ENCODE peak calls at places on chromosomes 1 and 21, in eight cellular contexts. One of them, this sample, is unnamed.

GRCh38 chr21:39004776-39005605 is 178.3 kb downstream of the PSMG1 start:
- DNase-seq in heart right ventricle: peak
- DNase-seq in mammary epithelial cell: no peak
- DNase-seq in right lobe of liver: peak
- DNase-seq in hepatocyte: peak
- DNase-seq in ovary: peak
- DNase-seq in astrocyte: peak
- DNase-seq in neural progenitor cell: no peak
- DNase-seq in this sample: no peak

GRCh38 chr1:79497193-79497773 is 490.8 kb upstream of the ADGRL4 start:
- DNase-seq in ovary: no peak
- DNase-seq in mammary epithelial cell: peak
- DNase-seq in heart right ventricle: no peak
- DNase-seq in hepatocyte: peak
- DNase-seq in astrocyte: peak
- DNase-seq in neural progenitor cell: peak
- DNase-seq in right lobe of liver: no peak
- DNase-seq in this sample: no peak

GRCh38 chr1:51385776-51386175 is 55.4 kb upstream of the TTC39A start:
- DNase-seq in ovary: no peak
- DNase-seq in right lobe of liver: no peak
- DNase-seq in mammary epithelial cell: no peak
- DNase-seq in neural progenitor cell: no peak
- DNase-seq in heart right ventricle: no peak
- DNase-seq in astrocyte: no peak
- DNase-seq in hepatocyte: no peak
- DNase-seq in this sample: no peak

GRCh38 chr1:152426731-152427130 is 12.7 kb upstream of the CRNN start:
- DNase-seq in mammary epithelial cell: peak
- DNase-seq in heart right ventricle: no peak
- DNase-seq in ovary: no peak
- DNase-seq in hepatocyte: no peak
- DNase-seq in astrocyte: no peak
- DNase-seq in right lobe of liver: no peak
- DNase-seq in neural progenitor cell: no peak
- DNase-seq in this sample: no peak

GRCh38 chr1:9456833-9457232 is 82.4 kb upstream of the SLC25A33 start:
- DNase-seq in hepatocyte: no peak
- DNase-seq in neural progenitor cell: no peak
- DNase-seq in ovary: no peak
- DNase-seq in right lobe of liver: no peak
- DNase-seq in mammary epithelial cell: no peak
- DNase-seq in astrocyte: no peak
- DNase-seq in heart right ventricle: no peak
- DNase-seq in this sample: no peak

GRCh38 chr1:154707901-154708514 is 100.0 kb upstream of the ADAR start:
- DNase-seq in mammary epithelial cell: no peak
- DNase-seq in right lobe of liver: no peak
- DNase-seq in neural progenitor cell: no peak
- DNase-seq in hepatocyte: no peak
- DNase-seq in ovary: no peak
- DNase-seq in heart right ventricle: no peak
- DNase-seq in astrocyte: no peak
- DNase-seq in this sample: no peak

GRCh38 chr21:35381743-35382310 is 332.7 kb upstream of the RUNX1 start:
- DNase-seq in astrocyte: no peak
- DNase-seq in ovary: no peak
- DNase-seq in heart right ventricle: no peak
- DNase-seq in neural progenitor cell: no peak
- DNase-seq in hepatocyte: no peak
- DNase-seq in mammary epithelial cell: no peak
- DNase-seq in right lobe of liver: no peak
- DNase-seq in this sample: no peak

GRCh38 chr1:71755441-71755840 is 526.9 kb downstream of the NEGR1 start:
- DNase-seq in ovary: no peak
- DNase-seq in neural progenitor cell: no peak
- DNase-seq in right lobe of liver: no peak
- DNase-seq in astrocyte: no peak
- DNase-seq in heart right ventricle: no peak
- DNase-seq in hepatocyte: no peak
- DNase-seq in mammary epithelial cell: no peak
- DNase-seq in this sample: no peak

GRCh38 chr1:236394905-236395779 is 1.1 kb downstream of the EDARADD start:
- DNase-seq in hepatocyte: peak
- DNase-seq in neural progenitor cell: peak
- DNase-seq in astrocyte: peak
- DNase-seq in right lobe of liver: no peak
- DNase-seq in heart right ventricle: no peak
- DNase-seq in mammary epithelial cell: peak
- DNase-seq in ovary: peak
- DNase-seq in this sample: no peak

GRCh38 chr1:117671781-117672501 is 66.1 kb downstream of the TENT5C start:
- DNase-seq in astrocyte: no peak
- DNase-seq in mammary epithelial cell: no peak
- DNase-seq in heart right ventricle: peak
- DNase-seq in neural progenitor cell: peak
- DNase-seq in right lobe of liver: peak
- DNase-seq in hepatocyte: peak
- DNase-seq in ovary: peak
- DNase-seq in this sample: peak

GRCh38 chr1:7629011-7629410 is 142.1 kb upstream of the VAMP3 start:
- DNase-seq in right lobe of liver: no peak
- DNase-seq in astrocyte: no peak
- DNase-seq in mammary epithelial cell: no peak
- DNase-seq in hepatocyte: no peak
- DNase-seq in ovary: no peak
- DNase-seq in neural progenitor cell: no peak
- DNase-seq in heart right ventricle: no peak
- DNase-seq in this sample: no peak

GRCh38 chr1:212415107-212415841 is 588 bp upstream of the PACC1 start:
- DNase-seq in astrocyte: no peak
- DNase-seq in hepatocyte: no peak
- DNase-seq in mammary epithelial cell: no peak
- DNase-seq in neural progenitor cell: no peak
- DNase-seq in ovary: no peak
- DNase-seq in heart right ventricle: no peak
- DNase-seq in right lobe of liver: no peak
- DNase-seq in this sample: no peak

GRCh38 chr21:42317826-42318746 is 2.9 kb upstream of the TFF3 start:
- DNase-seq in right lobe of liver: no peak
- DNase-seq in hepatocyte: no peak
- DNase-seq in neural progenitor cell: no peak
- DNase-seq in astrocyte: no peak
- DNase-seq in mammary epithelial cell: no peak
- DNase-seq in ovary: no peak
- DNase-seq in heart right ventricle: no peak
- DNase-seq in this sample: peak

GRCh38 chr1:63255153-63255552 is 67.2 kb upstream of the FOXD3 start:
- DNase-seq in heart right ventricle: no peak
- DNase-seq in right lobe of liver: no peak
- DNase-seq in mammary epithelial cell: peak
- DNase-seq in neural progenitor cell: no peak
- DNase-seq in hepatocyte: no peak
- DNase-seq in astrocyte: no peak
- DNase-seq in ovary: no peak
- DNase-seq in this sample: no peak

GRCh38 chr1:230866171-230866811 is 2.0 kb downstream of the C1orf198 start:
- DNase-seq in neural progenitor cell: no peak
- DNase-seq in right lobe of liver: no peak
- DNase-seq in astrocyte: peak
- DNase-seq in heart right ventricle: no peak
- DNase-seq in mammary epithelial cell: no peak
- DNase-seq in ovary: no peak
- DNase-seq in hepatocyte: no peak
- DNase-seq in this sample: no peak

GRCh38 chr1:27193194-27193593 is 38.3 kb upstream of the SLC9A1 start:
- DNase-seq in heart right ventricle: no peak
- DNase-seq in hepatocyte: no peak
- DNase-seq in astrocyte: no peak
- DNase-seq in right lobe of liver: no peak
- DNase-seq in ovary: no peak
- DNase-seq in neural progenitor cell: no peak
- DNase-seq in mammary epithelial cell: no peak
- DNase-seq in this sample: no peak

GRCh38 chr1:230322967-230323547 is 103.1 kb downstream of the PGBD5 start:
- DNase-seq in heart right ventricle: no peak
- DNase-seq in right lobe of liver: no peak
- DNase-seq in astrocyte: no peak
- DNase-seq in ovary: no peak
- DNase-seq in mammary epithelial cell: no peak
- DNase-seq in neural progenitor cell: no peak
- DNase-seq in hepatocyte: no peak
- DNase-seq in this sample: no peak

GRCh38 chr1:27630859-27631491 is 4.0 kb downstream of the FGR start:
- DNase-seq in ovary: no peak
- DNase-seq in heart right ventricle: peak
- DNase-seq in mammary epithelial cell: no peak
- DNase-seq in neural progenitor cell: no peak
- DNase-seq in right lobe of liver: no peak
- DNase-seq in hepatocyte: no peak
- DNase-seq in astrocyte: no peak
- DNase-seq in this sample: no peak

GRCh38 chr1:171245458-171246064 is 2.7 kb upstream of the FMO1 start:
- DNase-seq in hepatocyte: peak
- DNase-seq in ovary: no peak
- DNase-seq in mammary epithelial cell: peak
- DNase-seq in right lobe of liver: no peak
- DNase-seq in heart right ventricle: no peak
- DNase-seq in astrocyte: peak
- DNase-seq in neural progenitor cell: peak
- DNase-seq in this sample: no peak

GRCh38 chr1:205493241-205494085 is 11.0 kb upstream of the CDK18 start:
- DNase-seq in right lobe of liver: no peak
- DNase-seq in heart right ventricle: no peak
- DNase-seq in hepatocyte: peak
- DNase-seq in astrocyte: peak
- DNase-seq in mammary epithelial cell: peak
- DNase-seq in ovary: peak
- DNase-seq in neural progenitor cell: no peak
- DNase-seq in this sample: peak

GRCh38 chr1:118716775-118717174 is 271.4 kb downstream of the TBX15 start:
- DNase-seq in ovary: no peak
- DNase-seq in right lobe of liver: no peak
- DNase-seq in hepatocyte: peak
- DNase-seq in neural progenitor cell: peak
- DNase-seq in mammary epithelial cell: no peak
- DNase-seq in heart right ventricle: no peak
- DNase-seq in astrocyte: no peak
- DNase-seq in this sample: no peak

GRCh38 chr1:187696092-187696491 is 867.3 kb downstream of the PLA2G4A start:
- DNase-seq in neural progenitor cell: no peak
- DNase-seq in hepatocyte: no peak
- DNase-seq in mammary epithelial cell: no peak
- DNase-seq in heart right ventricle: no peak
- DNase-seq in astrocyte: peak
- DNase-seq in ovary: no peak
- DNase-seq in right lobe of liver: no peak
- DNase-seq in this sample: no peak

GRCh38 chr1:9169601-9170137 is 40.8 kb upstream of the GPR157 start:
- DNase-seq in neural progenitor cell: no peak
- DNase-seq in mammary epithelial cell: no peak
- DNase-seq in hepatocyte: no peak
- DNase-seq in ovary: no peak
- DNase-seq in right lobe of liver: no peak
- DNase-seq in astrocyte: no peak
- DNase-seq in heart right ventricle: no peak
- DNase-seq in this sample: no peak

GRCh38 chr1:234144866-234145265 is 228.4 kb upstream of the COA6 start:
- DNase-seq in ovary: no peak
- DNase-seq in right lobe of liver: no peak
- DNase-seq in neural progenitor cell: no peak
- DNase-seq in heart right ventricle: no peak
- DNase-seq in hepatocyte: no peak
- DNase-seq in astrocyte: peak
- DNase-seq in mammary epithelial cell: peak
- DNase-seq in this sample: no peak
- H3K27ac ChIP-seq in ovary: no peak
- H3K27ac ChIP-seq in right lobe of liver: no peak
- H3K27ac ChIP-seq in neural progenitor cell: no peak
- H3K27ac ChIP-seq in heart right ventricle: no peak
- H3K27ac ChIP-seq in hepatocyte: no peak
- H3K27ac ChIP-seq in astrocyte: no peak
- H3K27ac ChIP-seq in mammary epithelial cell: peak
- H3K27ac ChIP-seq in this sample: no peak

DNA sequence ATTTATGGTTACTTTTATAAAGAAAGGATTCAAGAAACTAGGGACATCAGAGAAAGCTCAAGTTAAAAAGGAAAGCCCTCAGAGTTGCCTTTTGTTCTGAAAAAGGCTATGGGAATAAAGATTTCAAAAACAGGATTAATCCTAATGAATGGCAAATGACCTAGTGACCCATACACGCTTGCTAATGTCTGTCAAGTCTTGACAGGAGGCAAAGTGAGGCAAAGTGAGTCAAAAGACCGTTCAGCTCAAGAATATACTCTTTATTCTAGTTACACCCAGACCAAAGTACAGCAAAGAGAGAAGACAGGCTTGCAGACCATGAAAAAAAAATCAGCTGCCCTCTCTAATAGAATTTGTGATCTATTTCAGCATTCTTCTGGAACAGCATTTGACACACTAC is 3.5 kb downstream of the ZNF436 start:
- DNase-seq in heart right ventricle: no peak
- DNase-seq in neural progenitor cell: no peak
- DNase-seq in right lobe of liver: no peak
- DNase-seq in astrocyte: no peak
- DNase-seq in ovary: no peak
- DNase-seq in hepatocyte: no peak
- DNase-seq in mammary epithelial cell: peak
- DNase-seq in this sample: no peak
- H3K4me3 ChIP-seq in heart right ventricle: no peak
- H3K4me3 ChIP-seq in neural progenitor cell: no peak
- H3K4me3 ChIP-seq in right lobe of liver: no peak
- H3K4me3 ChIP-seq in astrocyte: no peak
- H3K4me3 ChIP-seq in ovary: no peak
- H3K4me3 ChIP-seq in hepatocyte: no peak
- H3K4me3 ChIP-seq in mammary epithelial cell: peak
- H3K4me3 ChIP-seq in this sample: peak

GRCh38 chr1:182391362-182392044 is at the start of gene GLUL:
- DNase-seq in ovary: peak
- DNase-seq in mammary epithelial cell: peak
- DNase-seq in heart right ventricle: peak
- DNase-seq in neural progenitor cell: peak
- DNase-seq in astrocyte: peak
- DNase-seq in right lobe of liver: peak
- DNase-seq in hepatocyte: peak
- DNase-seq in this sample: peak
- TF ChIP-seq CTCF in ovary: peak
- TF ChIP-seq CTCF in mammary epithelial cell: peak
- TF ChIP-seq CTCF in heart right ventricle: no peak
- TF ChIP-seq CTCF in neural progenitor cell: peak
- TF ChIP-seq CTCF in astrocyte: no peak
- TF ChIP-seq CTCF in right lobe of liver: no peak
- TF ChIP-seq CTCF in hepatocyte: peak
- TF ChIP-seq CTCF in this sample: no peak

DNA sequence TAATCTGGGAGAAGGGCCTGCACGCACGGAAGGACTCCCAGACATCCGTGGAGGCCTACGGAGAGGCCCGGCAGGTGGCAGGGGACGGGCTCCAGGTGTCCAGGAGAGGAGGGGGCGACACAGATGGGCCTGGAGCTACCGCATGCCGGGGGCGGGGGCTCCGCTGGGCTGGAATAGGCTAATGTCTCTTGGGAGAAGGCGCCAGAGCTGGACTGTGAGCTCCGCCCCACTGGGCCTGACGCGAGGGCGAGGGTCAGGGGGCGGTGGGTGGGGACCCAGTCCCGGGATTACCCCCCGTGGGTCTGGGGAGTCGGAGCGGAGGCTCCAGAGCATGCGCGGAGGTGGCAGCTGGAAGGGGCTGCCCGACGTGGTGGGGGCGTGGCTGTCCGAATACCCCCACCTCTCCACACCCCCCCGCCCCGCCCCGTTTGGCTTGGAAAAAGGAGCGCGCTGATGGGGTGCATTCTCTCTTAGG is 709 bp downstream of the AGO1 start:
- DNase-seq in astrocyte: no peak
- DNase-seq in right lobe of liver: peak
- DNase-seq in ovary: peak
- DNase-seq in heart right ventricle: peak
- DNase-seq in hepatocyte: peak
- DNase-seq in mammary epithelial cell: peak
- DNase-seq in neural progenitor cell: peak
- DNase-seq in this sample: peak
- H3K27ac ChIP-seq in astrocyte: no peak
- H3K27ac ChIP-seq in right lobe of liver: peak
- H3K27ac ChIP-seq in ovary: peak
- H3K27ac ChIP-seq in heart right ventricle: peak
- H3K27ac ChIP-seq in hepatocyte: peak
- H3K27ac ChIP-seq in mammary epithelial cell: peak
- H3K27ac ChIP-seq in neural progenitor cell: no peak
- H3K27ac ChIP-seq in this sample: peak

This sample was measured in coronary artery.